ENCODE peak calls at places on chromosomes 2 and 18, in five cellular contexts. R is stomach, W is K562, G is A549, J is transverse colon. E is an unnamed sample.

GRCh38 chr2:19911799-19912509 is 10.2 kb upstream of the TTC32 start:
- DNase-seq in R (no peak), W (no peak), G (peak), J (no peak), E (peak)

GRCh38 chr2:166468124-166469024 is 25.7 kb downstream of the SCN7A start:
- DNase-seq in R (no peak), W (no peak), G (no peak), J (no peak), E (no peak)

GRCh38 chr2:64327510-64328414 is 126.2 kb upstream of the LGALSL start:
- DNase-seq in R (no peak), W (no peak), G (no peak), J (peak), E (no peak)

GRCh38 chr2:125516496-125517109 is 1139.4 kb upstream of the GYPC start:
- DNase-seq in R (no peak), W (peak), G (no peak), J (no peak), E (peak)

GRCh38 chr2:186718122-186718521 is 24.3 kb downstream of the FAM171B start:
- DNase-seq in R (no peak), W (no peak), G (no peak), J (no peak), E (no peak)

GRCh38 chr18:34694611-34695165 is 15.4 kb upstream of the DTNA start:
- DNase-seq in R (no peak), W (no peak), G (no peak), J (no peak), E (no peak)

GRCh38 chr2:31216734-31217133 is 581 bp downstream of the CAPN14 start:
- DNase-seq in R (no peak), W (peak), G (no peak), J (no peak), E (no peak)

GRCh38 chr2:142124706-142125105 is 6.1 kb downstream of the LRP1B start:
- DNase-seq in R (no peak), W (no peak), G (no peak), J (no peak), E (no peak)

GRCh38 chr2:162838141-162838500 is 446 bp downstream of the KCNH7 start:
- DNase-seq in R (no peak), W (no peak), G (no peak), J (no peak), E (no peak)

GRCh38 chr2:215982465-215982875 is 30.9 kb downstream of the MREG start:
- DNase-seq in R (peak), W (no peak), G (peak), J (no peak), E (peak)

GRCh38 chr2:62042944-62043343 is 137.5 kb downstream of the COMMD1 start:
- DNase-seq in R (no peak), W (no peak), G (no peak), J (no peak), E (no peak)

GRCh38 chr18:60691061-60691460 is 318.5 kb upstream of the MC4R start:
- DNase-seq in R (no peak), W (no peak), G (no peak), J (no peak), E (no peak)

GRCh38 chr2:43305006-43305405 is 78.6 kb upstream of the ZFP36L2 start:
- DNase-seq in R (no peak), W (no peak), G (no peak), J (no peak), E (no peak)

GRCh38 chr2:236731767-236732580 is 162.3 kb downstream of the ACKR3 start:
- DNase-seq in R (no peak), W (no peak), G (peak), J (peak), E (peak)

GRCh38 chr2:98561902-98562695 is 46.2 kb downstream of the COA5 start:
- DNase-seq in R (no peak), W (no peak), G (no peak), J (no peak), E (no peak)

GRCh38 chr2:46142546-46143329 is 154.5 kb upstream of the EPAS1 start:
- DNase-seq in R (peak), W (no peak), G (no peak), J (peak), E (no peak)

GRCh38 chr2:132550285-132550684 is 119.7 kb downstream of the LYPD1 start:
- DNase-seq in R (no peak), W (no peak), G (no peak), J (no peak), E (no peak)

GRCh38 chr2:121293450-121294325 is 8.7 kb upstream of the TFCP2L1 start:
- DNase-seq in R (peak), W (no peak), G (no peak), J (peak), E (no peak)

GRCh38 chr2:57881998-57882884 is 164.4 kb upstream of the VRK2 start:
- DNase-seq in R (no peak), W (no peak), G (peak), J (peak), E (no peak)

GRCh38 chr18:2538844-2539243 is 32.5 kb downstream of the METTL4 start:
- DNase-seq in R (no peak), W (no peak), G (no peak), J (no peak), E (no peak)

GRCh38 chr18:49934457-49934856 is 121.1 kb upstream of the ACAA2 start:
- DNase-seq in R (no peak), W (no peak), G (no peak), J (no peak), E (no peak)

GRCh38 chr2:133004623-133005022 is 334.6 kb upstream of the LYPD1 start:
- DNase-seq in R (no peak), W (no peak), G (no peak), J (no peak), E (no peak)

GRCh38 chr2:190713476-190713875 is 64.6 kb downstream of the NAB1 start:
- DNase-seq in R (no peak), W (no peak), G (no peak), J (no peak), E (no peak)

GRCh38 chr2:8876628-8877027 is 39.2 kb upstream of the KIDINS220 start:
- DNase-seq in R (no peak), W (no peak), G (no peak), J (no peak), E (no peak)

GRCh38 chr2:17878222-17879136 is at the start of gene KCNS3:
- DNase-seq in R (peak), W (peak), G (peak), J (peak), E (peak)

GRCh38 chr2:609520-610280 is 67.5 kb downstream of the TMEM18 start:
- DNase-seq in R (no peak), W (no peak), G (no peak), J (no peak), E (no peak)

GRCh38 chr2:128736689-128737545 is 418.2 kb upstream of the HS6ST1 start:
- DNase-seq in R (peak), W (peak), G (peak), J (peak), E (peak)

GRCh38 chr18:79485788-79486355 is 90.1 kb downstream of the NFATC1 start:
- DNase-seq in R (no peak), W (no peak), G (no peak), J (no peak), E (peak)

GRCh38 chr18:79486356-79487197 is 90.8 kb downstream of the NFATC1 start:
- DNase-seq in R (no peak), W (no peak), G (no peak), J (no peak), E (no peak)

GRCh38 chr18:79483971-79484491 is 88.3 kb downstream of the NFATC1 start:
- DNase-seq in R (no peak), W (no peak), G (no peak), J (no peak), E (no peak)

GRCh38 chr18:79487198-79488165 is 91.8 kb downstream of the NFATC1 start:
- DNase-seq in R (no peak), W (no peak), G (no peak), J (no peak), E (no peak)

DNA sequence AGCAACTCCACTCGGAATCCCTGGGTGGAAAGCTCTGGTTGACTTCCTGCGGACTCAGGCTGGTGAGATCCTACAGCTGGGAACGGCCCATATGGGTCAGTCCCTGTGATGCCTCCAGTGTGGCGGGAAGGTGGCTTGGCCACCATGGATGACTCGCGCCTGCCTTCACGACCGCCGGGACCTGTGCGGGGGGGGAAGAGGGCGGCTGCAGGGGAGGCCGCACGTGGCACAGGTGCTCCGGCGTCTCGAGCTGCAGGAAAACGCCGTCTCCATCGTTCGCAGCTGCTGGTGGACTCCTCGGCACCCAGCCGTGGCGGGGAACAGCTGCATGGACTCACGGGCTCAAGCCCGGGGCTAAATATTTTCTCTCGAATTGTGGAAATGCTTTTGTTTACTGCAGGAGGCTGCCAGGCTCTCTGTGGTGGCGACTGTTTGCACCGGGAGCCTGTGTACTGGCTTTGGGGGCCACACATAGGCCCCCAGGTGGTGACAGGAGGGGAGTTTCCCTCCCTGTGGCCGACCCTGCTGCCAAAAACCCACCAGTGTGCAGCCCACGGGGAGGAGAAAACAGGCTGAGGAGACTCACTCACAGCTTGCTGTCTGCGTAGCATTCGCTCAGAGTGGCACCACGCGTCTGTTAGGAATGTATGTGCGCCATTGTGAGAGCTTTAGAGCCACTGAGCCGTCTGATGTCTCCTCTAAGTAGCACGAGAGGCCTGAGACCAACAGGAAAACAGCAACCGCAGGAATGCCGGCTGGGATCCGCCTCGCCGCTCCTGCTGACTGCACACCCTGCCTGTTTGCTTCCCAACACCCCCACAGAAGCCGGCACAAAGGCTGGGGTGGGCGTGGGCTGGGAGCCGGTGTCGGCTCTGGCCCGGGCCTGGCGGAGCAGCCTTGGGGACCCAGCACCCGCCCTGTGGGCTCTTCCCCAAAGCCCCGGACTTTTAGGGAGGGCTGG is 89.2 kb downstream of the NFATC1 start:
- DNase-seq in R (no peak), W (no peak), G (no peak), J (peak), E (no peak)
- TF ChIP-seq POLR2A in R (no peak), W (no peak), G (no peak), J (no peak), E (no peak)

GRCh38 chr18:75209129-75209951 is at the start of gene PTGR3:
- DNase-seq in R (peak), W (peak), G (peak), J (peak), E (peak)

GRCh38 chr18:75209952-75210261 is 690 bp upstream of the TSHZ1 start:
- DNase-seq in R (no peak), W (no peak), G (no peak), J (no peak), E (no peak)

GRCh38 chr18:75208055-75208835 is 694 bp downstream of the PTGR3 start:
- DNase-seq in R (peak), W (peak), G (no peak), J (peak), E (no peak)

GRCh38 chr18:75207298-75208054 is 1.5 kb downstream of the PTGR3 start:
- DNase-seq in R (no peak), W (no peak), G (no peak), J (peak), E (no peak)

DNA sequence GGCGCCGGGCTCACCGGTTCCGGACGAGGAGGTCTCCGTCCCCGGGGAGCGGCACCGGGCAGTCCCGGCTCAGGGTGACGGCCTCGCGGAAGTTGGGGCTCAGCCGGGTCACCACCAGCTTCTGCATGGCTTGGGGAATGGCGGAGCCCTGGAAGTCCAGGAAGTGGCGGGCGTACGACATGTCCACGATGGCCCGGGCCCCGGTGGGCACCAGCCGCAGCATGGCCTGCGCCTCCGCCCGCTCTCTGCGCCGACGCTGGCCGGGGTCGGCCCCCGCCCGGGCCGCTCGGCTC is 157 bp downstream of the PTGR3 start:
- DNase-seq in R (peak), W (no peak), G (no peak), J (no peak), E (no peak)
- TF ChIP-seq POLR2A in R (no peak), W (peak), G (peak), J (peak), E (no peak)

DNA sequence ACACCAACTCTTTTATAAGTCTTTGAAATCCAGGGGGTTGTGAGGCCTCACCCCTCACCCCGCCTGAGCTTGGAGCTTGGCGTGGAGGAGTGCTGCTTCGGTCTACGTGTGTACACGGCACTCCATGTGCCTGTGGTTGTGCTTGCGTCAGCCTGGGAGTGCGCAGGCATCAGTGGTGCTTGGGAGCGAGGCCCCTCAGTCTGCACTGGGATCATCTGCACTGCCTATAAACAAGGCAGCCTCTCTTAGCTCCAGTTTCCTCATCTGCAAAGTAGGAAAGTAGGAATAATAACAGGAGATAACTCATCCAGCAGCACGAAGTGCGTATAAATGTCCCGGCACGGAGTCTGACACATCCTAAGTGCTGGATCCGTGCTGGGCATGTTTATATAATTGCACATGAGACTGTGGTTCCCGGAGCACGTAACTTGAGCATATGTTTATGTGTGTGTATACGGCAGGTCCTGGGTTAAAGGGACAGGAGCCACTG is 1.2 kb downstream of the GYPC start:
- DNase-seq in R (peak), W (peak), G (no peak), J (peak), E (peak)
- TF ChIP-seq POLR2A in R (no peak), W (peak), G (no peak), J (peak), E (no peak)

GRCh38 chr18:24053211-24053610 is 38.7 kb downstream of the TTC39C start:
- DNase-seq in R (no peak), W (no peak), G (no peak), J (no peak), E (no peak)

GRCh38 chr18:24052053-24052452 is 37.5 kb downstream of the TTC39C start:
- DNase-seq in R (no peak), W (no peak), G (peak), J (no peak), E (no peak)

GRCh38 chr18:24050916-24051255 is 36.3 kb downstream of the TTC39C start:
- DNase-seq in R (no peak), W (no peak), G (no peak), J (no peak), E (no peak)

GRCh38 chr18:24051256-24051947 is 36.8 kb downstream of the TTC39C start:
- DNase-seq in R (no peak), W (no peak), G (no peak), J (no peak), E (no peak)

GRCh38 chr18:24049142-24049541 is 34.6 kb downstream of the TTC39C start:
- DNase-seq in R (no peak), W (no peak), G (no peak), J (no peak), E (no peak)
- TF ChIP-seq POLR2A in R (no peak), W (no peak), G (no peak), J (no peak), E (no peak)

GRCh38 chr2:219543596-219544358 is at the start of the genes CHPF and TMEM198:
- DNase-seq in R (peak), W (peak), G (peak), J (peak), E (peak)
- TF ChIP-seq POLR2A in R (no peak), W (peak), G (no peak), J (peak), E (peak)

GRCh38 chr18:45777393-45777792 is 48.1 kb upstream of the SIGLEC15 start:
- DNase-seq in R (no peak), W (no peak), G (no peak), J (no peak), E (no peak)

GRCh38 chr18:45772081-45772480 is 48.1 kb downstream of the SLC14A1 start:
- DNase-seq in R (no peak), W (no peak), G (no peak), J (no peak), E (no peak)

GRCh38 chr18:45774065-45774521 is 50.1 kb downstream of the SLC14A1 start:
- DNase-seq in R (no peak), W (no peak), G (no peak), J (no peak), E (no peak)

GRCh38 chr18:45775726-45776125 is 49.7 kb upstream of the SIGLEC15 start:
- DNase-seq in R (no peak), W (no peak), G (no peak), J (no peak), E (no peak)

DNA sequence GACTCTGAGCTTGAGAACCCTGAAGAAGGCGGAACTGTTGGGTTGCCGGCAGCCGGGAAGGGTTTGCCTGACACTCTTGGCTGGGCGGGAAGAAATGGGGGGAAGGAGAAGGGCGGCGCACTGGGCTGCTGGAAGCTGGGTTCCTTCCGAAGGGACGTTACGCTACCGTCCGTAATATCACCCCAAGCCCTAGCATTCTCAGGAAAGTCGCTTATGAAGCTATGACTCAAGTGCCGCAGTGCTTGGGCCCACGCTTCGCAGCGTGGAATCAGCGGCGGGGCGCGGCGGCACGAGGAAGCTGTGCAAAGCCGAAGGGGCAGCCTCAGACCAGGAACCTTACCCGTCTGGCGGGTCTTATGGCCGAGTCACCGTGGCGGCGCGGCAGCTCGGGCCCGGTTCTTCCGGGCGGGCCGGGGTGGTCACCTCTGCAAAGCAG is 50.2 kb upstream of the SIGLEC15 start:
- DNase-seq in R (peak), W (peak), G (peak), J (peak), E (no peak)
- TF ChIP-seq POLR2A in R (no peak), W (no peak), G (peak), J (no peak), E (no peak)

DNA sequence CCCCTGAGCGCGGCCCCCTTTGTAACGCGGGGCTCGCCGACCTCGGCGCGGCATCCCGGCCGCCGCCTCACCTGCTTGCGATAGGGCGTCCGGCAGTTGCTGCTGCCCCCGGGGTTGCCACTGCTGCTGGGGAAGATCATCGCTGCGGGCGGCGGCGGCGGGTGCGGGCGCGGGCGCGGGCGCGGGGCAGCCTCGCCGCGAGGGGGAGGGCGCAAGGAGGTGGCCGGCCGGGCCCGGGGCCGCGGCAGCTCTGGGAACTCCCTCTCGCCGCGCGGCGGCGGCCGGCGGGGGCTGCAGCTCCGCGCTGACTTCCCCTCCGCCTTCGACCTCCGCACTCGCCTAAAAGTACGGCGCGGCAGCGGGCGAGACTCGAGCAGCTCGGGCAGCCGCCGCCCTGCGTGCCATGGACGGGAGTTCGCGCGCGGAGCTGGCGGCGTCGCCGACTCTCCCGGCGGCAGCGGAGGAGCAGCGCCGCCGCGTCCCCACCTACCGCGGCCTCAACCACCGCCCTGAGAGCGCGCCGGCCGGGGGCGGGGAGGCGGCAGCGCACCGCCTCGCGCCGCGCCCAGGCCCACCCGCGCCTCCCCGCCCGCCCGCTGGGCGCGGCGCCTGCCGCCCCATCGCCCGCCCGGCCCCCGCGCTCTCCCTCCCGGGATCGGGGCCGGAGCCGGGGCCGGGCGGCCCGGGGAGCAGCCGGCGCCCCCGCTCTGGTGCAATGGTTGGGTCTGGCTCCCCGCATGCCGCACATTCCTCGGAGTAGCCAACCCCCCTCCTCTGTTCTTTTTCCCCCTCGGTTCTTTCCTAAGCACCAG is 86.0 kb downstream of the RBMS1 start:
- DNase-seq in R (peak), W (no peak), G (peak), J (peak), E (no peak)
- TF ChIP-seq POLR2A in R (no peak), W (no peak), G (peak), J (peak), E (peak)

GRCh38 chr2:102142829-102143449 is 393 bp downstream of the IL1R1 start:
- DNase-seq in R (no peak), W (no peak), G (peak), J (no peak), E (no peak)
- TF ChIP-seq POLR2A in R (no peak), W (no peak), G (no peak), J (no peak), E (no peak)